ENCODE peak calls at places on chromosomes 16 and 17, in seven cellular contexts. A, U, Q, Y, V, N and L are unnamed samples.

GRCh38 chr16:46688101-46688656 is 799 bp downstream of the VPS35 start:
- DNase-seq in N (peak; percentile 45), A (no peak), Q (no peak), V (no peak), U (peak; percentile 30), Y (peak; percentile 47), L (peak; percentile 74)

GRCh38 chr17:48869821-48870318 is 22.7 kb upstream of the ATP5MC1 start:
- DNase-seq in A (no peak), Y (no peak), U (no peak), N (no peak), V (no peak), Q (no peak), L (no peak)

GRCh38 chr17:55283256-55283965 is 18.7 kb downstream of the HLF start:
- DNase-seq in V (no peak), U (no peak), Q (no peak), N (no peak), A (no peak), Y (no peak), L (no peak)

GRCh38 chr16:49075709-49076108 is 205.9 kb downstream of the CBLN1 start:
- DNase-seq in U (no peak), N (no peak), A (no peak), V (no peak), Q (no peak), Y (no peak), L (no peak)

GRCh38 chr17:44585315-44585714 is 28.0 kb downstream of the FZD2 start:
- DNase-seq in U (no peak), N (no peak), Q (no peak), A (no peak), Y (no peak), V (no peak), L (no peak)

GRCh38 chr16:72561-73537 is at the start of gene RHBDF1:
- DNase-seq in Y (peak; percentile 58), V (no peak), N (peak; percentile 54), U (peak; percentile 71), Q (no peak), A (peak; percentile 79), L (peak; percentile 59)

GRCh38 chr17:73262676-73263642 is 1.3 kb upstream of the CPSF4L start:
- DNase-seq in N (peak; percentile 57), A (peak; percentile 39), Q (no peak), V (no peak), Y (no peak), U (peak; percentile 38), L (no peak)

GRCh38 chr17:78375401-78376079 is 2.9 kb upstream of the PGS1 start:
- DNase-seq in Q (no peak), A (no peak), U (peak; percentile 96), N (no peak), Y (peak; percentile 97), V (no peak), L (no peak)

GRCh38 chr16:74446866-74447265 is 25.6 kb upstream of the CLEC18B start:
- DNase-seq in V (no peak), U (no peak), Q (no peak), A (no peak), N (no peak), Y (no peak), L (no peak)

GRCh38 chr17:47188799-47189731 is at the start of gene CDC27:
- DNase-seq in V (peak; percentile 99), A (peak; percentile 100), Y (peak; percentile 99), Q (peak; percentile 97), U (peak; percentile 98), N (peak; percentile 99), L (peak; percentile 98)

GRCh38 chr17:79814624-79814965 is 17.7 kb upstream of the CBX8 start:
- DNase-seq in Q (no peak), V (no peak), Y (no peak), U (no peak), N (peak; percentile 51), A (no peak), L (no peak)

GRCh38 chr16:30748634-30749445 is 615 bp downstream of the PHKG2 start:
- DNase-seq in Y (peak; percentile 47), N (peak; percentile 49), A (peak; percentile 70), V (no peak), U (peak; percentile 61), Q (no peak), L (peak; percentile 87)

GRCh38 chr16:471353-472198 is 46.1 kb downstream of the RAB11FIP3 start:
- DNase-seq in A (no peak), U (no peak), Y (no peak), Q (no peak), N (no peak), V (no peak), L (no peak)

GRCh38 chr17:42361781-42362186 is 26.5 kb downstream of the STAT3 start:
- DNase-seq in Q (no peak), A (no peak), U (no peak), Y (no peak), V (no peak), N (no peak), L (peak; percentile 32)

GRCh38 chr16:57938936-57939871 is 31.7 kb downstream of the CNGB1 start:
- DNase-seq in Q (no peak), N (no peak), V (peak; percentile 13), Y (peak; percentile 61), A (peak; percentile 50), U (peak; percentile 91), L (peak; percentile 85)

GRCh38 chr16:983044-984030 is 1.8 kb downstream of the SOX8 start:
- DNase-seq in U (peak; percentile 10), Y (peak; percentile 14), Q (no peak), N (no peak), V (no peak), A (no peak), L (no peak)

GRCh38 chr17:48492401-48493298 is 38.2 kb downstream of the HOXB1 start:
- DNase-seq in V (no peak), N (peak; percentile 52), Y (peak; percentile 69), U (peak; percentile 72), A (peak; percentile 44), Q (no peak), L (peak; percentile 94)

GRCh38 chr17:28925912-28926365 is 23.1 kb upstream of the DHRS13 start:
- DNase-seq in A (no peak), V (no peak), U (peak; percentile 83), Y (peak; percentile 94), N (no peak), Q (no peak), L (peak; percentile 39)

DNA sequence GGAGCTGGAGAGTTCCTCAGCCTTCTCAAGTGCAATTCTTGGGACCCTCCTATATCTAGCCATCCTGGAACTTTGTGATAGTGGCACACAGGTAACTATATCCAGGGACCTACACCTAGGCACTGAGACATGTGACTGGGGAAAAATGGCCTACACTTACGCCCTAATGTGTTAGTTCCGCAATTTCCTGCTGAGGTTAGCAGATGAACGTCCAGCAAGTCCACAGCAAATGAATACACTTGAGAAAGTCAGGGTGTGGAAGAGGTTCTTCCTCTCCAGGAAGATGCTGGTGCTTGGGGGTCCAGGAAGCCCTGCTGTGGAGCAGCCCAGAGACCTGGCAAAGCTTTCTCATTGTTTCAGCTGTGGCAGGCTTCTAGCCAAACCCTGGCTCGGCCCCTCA is 20.8 kb downstream of the PIK3R5 start:
- DNase-seq in A (no peak), N (no peak), V (no peak), U (no peak), Y (no peak), Q (no peak), L (no peak)
- TF ChIP-seq CTCF in A (no peak), N (no peak), V (no peak), U (no peak), Y (no peak), Q (no peak), L (no peak)

DNA sequence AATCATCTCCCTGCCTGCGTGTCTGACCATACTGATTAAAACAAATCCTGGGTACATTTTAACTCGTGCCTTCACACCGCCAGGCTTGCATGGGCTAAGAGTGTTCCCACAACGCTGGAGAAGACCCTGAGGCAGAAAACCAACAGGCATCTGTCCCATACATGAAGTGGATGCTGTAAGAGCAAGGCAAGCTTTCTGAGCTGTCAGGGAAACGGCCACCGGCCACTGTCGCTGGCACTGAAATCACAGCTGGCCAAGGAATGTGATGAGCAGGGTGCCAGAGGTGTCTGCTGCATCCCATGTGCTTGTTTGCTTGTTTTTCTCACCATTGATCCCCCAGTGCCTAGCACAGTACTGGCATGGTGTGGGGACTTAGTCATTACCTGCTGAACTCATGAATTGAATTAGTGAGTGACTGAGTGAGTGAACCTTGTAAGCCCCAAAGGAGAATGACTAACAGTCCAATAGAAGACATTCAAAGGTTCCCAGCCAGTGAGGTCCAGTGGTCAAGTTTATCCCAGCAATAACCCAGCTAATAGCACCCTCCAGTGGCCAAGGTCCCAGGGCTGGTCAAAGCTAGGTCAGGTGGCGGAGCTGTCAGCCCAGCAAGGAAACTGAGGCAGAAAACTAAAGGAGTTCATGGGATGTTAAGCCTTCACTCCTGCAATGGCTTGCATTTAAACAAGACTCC is 92.7 kb upstream of the CDH5 start:
- DNase-seq in N (no peak), V (no peak), U (peak; percentile 52), A (no peak), Q (no peak), Y (peak; percentile 68), L (no peak)
- TF ChIP-seq CTCF in N (no peak), V (no peak), U (peak; percentile 47), A (no peak), Q (no peak), Y (peak; percentile 45), L (no peak)

GRCh38 chr17:1643293-1643998 is 2.1 kb downstream of the SCARF1 start:
- DNase-seq in A (peak; percentile 68), Q (no peak), V (peak; percentile 62), U (peak; percentile 23), Y (no peak), N (peak; percentile 87), L (peak; percentile 88)
- TF ChIP-seq CTCF in A (no peak), Q (peak; percentile 31), V (peak; percentile 32), U (peak; percentile 17), Y (no peak), N (peak; percentile 30), L (no peak)

GRCh38 chr16:67931712-67932461 is at the start of gene CTRL:
- DNase-seq in N (peak; percentile 86), U (no peak), Q (no peak), V (no peak), A (peak; percentile 73), Y (no peak), L (no peak)
- TF ChIP-seq CTCF in N (peak; percentile 8), U (no peak), Q (no peak), V (no peak), A (no peak), Y (peak; percentile 27), L (no peak)